ENCODE peak calls at places on chromosomes 4 and X, in ten cellular contexts. Q is IMR-90; G is spleen; P is activated T-cell treated with anti-CD3 and anti-CD28 coated beads for 24 hours; V is ureter; W is occipital lobe; U is GM18507; R is effector memory CD8-positive, alpha-beta T cell; O is C1 segment of cervical spinal cord; Z is astrocyte of the cerebellum. K is an unnamed sample.

GRCh38 chr4:156547439-156547838 is 424.2 kb downstream of the PDGFC start:
- DNase-seq in Z (peak; percentile 91), U (no peak), P (no peak), V (no peak), Q (peak; percentile 97), O (no peak), R (no peak), G (no peak), W (no peak), K (no peak)

GRCh38 chrX:54745676-54746075 is 52.4 kb downstream of the ITIH6 start:
- DNase-seq in V (no peak), O (no peak), W (no peak), U (no peak), G (no peak), R (no peak), Z (no peak), P (no peak), Q (no peak), K (no peak)

GRCh38 chr4:128676095-128676494 is 133.4 kb upstream of the JADE1 start:
- DNase-seq in O (no peak), R (no peak), U (no peak), Z (no peak), Q (no peak), V (no peak), W (no peak), P (no peak), G (no peak), K (no peak)

GRCh38 chrX:120015145-120016067 is 62.1 kb downstream of the RHOXF2B start:
- DNase-seq in O (no peak), W (no peak), U (no peak), P (no peak), Q (no peak), V (no peak), R (no peak), Z (no peak), G (no peak), K (no peak)

GRCh38 chrX:8034058-8034457 is 106.8 kb upstream of the PNPLA4 start:
- DNase-seq in R (no peak), V (no peak), U (no peak), W (no peak), Z (no peak), Q (no peak), G (no peak), O (no peak), P (no peak), K (no peak)

GRCh38 chrX:30824275-30824674 is 64.8 kb downstream of the TAB3 start:
- DNase-seq in G (no peak), Q (no peak), V (no peak), R (no peak), P (no peak), U (no peak), W (no peak), O (no peak), Z (no peak), K (no peak)

GRCh38 chrX:394830-395229 is 8.1 kb upstream of the PPP2R3B start:
- DNase-seq in V (no peak), Q (no peak), O (no peak), R (no peak), W (no peak), G (no peak), P (no peak), U (no peak), Z (no peak), K (no peak)

GRCh38 chr4:69497886-69498395 is 2.2 kb upstream of the UGT2B4 start:
- DNase-seq in O (no peak), V (no peak), Q (no peak), R (no peak), P (no peak), U (no peak), Z (peak; percentile 32), W (no peak), G (no peak), K (no peak)

GRCh38 chrX:24167719-24168472 is 18.4 kb downstream of the ZFX start:
- DNase-seq in G (no peak), Z (no peak), W (no peak), O (no peak), Q (peak; percentile 11), R (no peak), U (no peak), P (no peak), V (no peak), K (no peak)

GRCh38 chr4:24595662-24596061 is 11.3 kb upstream of the DHX15 start:
- DNase-seq in P (no peak), W (no peak), Q (no peak), G (no peak), Z (no peak), R (no peak), O (no peak), V (no peak), U (no peak), K (no peak)

GRCh38 chr4:180060159-180060889 is 2182.9 kb upstream of the TENM3 start:
- DNase-seq in U (no peak), R (no peak), V (no peak), Q (peak; percentile 37), W (no peak), O (no peak), Z (no peak), G (no peak), P (no peak), K (no peak)

GRCh38 chr4:126451237-126451885 is 1136.6 kb downstream of the FAT4 start:
- DNase-seq in Z (no peak), G (no peak), O (no peak), V (no peak), Q (peak; percentile 83), R (no peak), P (no peak), U (no peak), W (no peak), K (no peak)

GRCh38 chrX:18574591-18574990 is 97.3 kb downstream of the RS1 start:
- DNase-seq in Z (peak; percentile 37), U (no peak), R (no peak), W (no peak), O (no peak), Q (peak; percentile 81), P (no peak), G (no peak), V (no peak), K (no peak)

GRCh38 chr4:140254656-140255299 is 100.8 kb upstream of the MAML3 start:
- DNase-seq in P (no peak), Z (no peak), Q (no peak), G (no peak), U (no peak), V (no peak), W (no peak), R (no peak), O (no peak), K (no peak)

GRCh38 chrX:105645667-105646354 is 176.5 kb upstream of the NRK start:
- DNase-seq in G (no peak), W (no peak), Q (no peak), V (no peak), P (no peak), Z (no peak), R (no peak), O (no peak), U (no peak), K (no peak)

GRCh38 chr4:110195561-110196205 is 2.7 kb downstream of the ELOVL6 start:
- DNase-seq in V (no peak), Z (no peak), W (peak; percentile 46), G (no peak), U (no peak), R (peak; percentile 1), O (peak; percentile 28), P (peak; percentile 5), Q (peak; percentile 17), K (no peak)

GRCh38 chr4:124902111-124902510 is 189.6 kb upstream of the ANKRD50 start:
- DNase-seq in V (no peak), W (no peak), O (no peak), G (no peak), P (no peak), Z (no peak), R (no peak), U (no peak), Q (no peak), K (no peak)

GRCh38 chr4:98661356-98662054 is 3.1 kb upstream of the TSPAN5 start:
- DNase-seq in V (no peak), R (no peak), Q (peak; percentile 58), W (no peak), U (no peak), O (no peak), P (no peak), Z (no peak), G (no peak), K (no peak)

GRCh38 chr4:18733956-18734872 is 712.7 kb upstream of the LCORL start:
- DNase-seq in R (no peak), P (no peak), V (no peak), O (no peak), W (no peak), Z (no peak), U (no peak), G (no peak), Q (no peak), K (no peak)

GRCh38 chr4:25654971-25655963 is at the start of gene SLC34A2:
- DNase-seq in U (no peak), R (no peak), V (no peak), O (no peak), W (no peak), Z (no peak), Q (no peak), G (peak; percentile 73), P (no peak), K (no peak)